ENCODE peak calls at places on chromosomes 13 and 19, in five cellular contexts. C, D, Z, S and H are unnamed samples.
A peak's percentile ranks its signal among the peaks of the same experiment; 100 is the strongest.

GRCh38 chr19:31139871-31140505 is 209.2 kb downstream of the TSHZ3 start:
- DNase-seq in C (no peak), D (no peak), Z (no peak), S (no peak), H (peak; percentile 13)

GRCh38 chr13:98301721-98302120 is 124.7 kb upstream of the RNF113B start:
- DNase-seq in C (peak; percentile 52), D (no peak), Z (no peak), S (no peak), H (peak; percentile 49)

GRCh38 chr19:10861118-10861651 is 10.2 kb upstream of the CARM1 start:
- DNase-seq in C (no peak), D (no peak), Z (no peak), S (no peak), H (peak; percentile 46)

GRCh38 chr19:5492813-5493409 is 37.7 kb downstream of the ZNRF4 start:
- DNase-seq in C (no peak), D (no peak), Z (no peak), S (no peak), H (no peak)

GRCh38 chr19:912181-913079 is 589 bp downstream of the R3HDM4 start:
- DNase-seq in C (no peak), D (no peak), Z (no peak), S (no peak), H (no peak)

GRCh38 chr13:74774252-74774651 is 640.0 kb upstream of the KLF12 start:
- DNase-seq in C (no peak), D (no peak), Z (no peak), S (no peak), H (no peak)

GRCh38 chr13:30743319-30744055 is 8.1 kb downstream of the ALOX5AP start:
- DNase-seq in C (peak; percentile 87), D (no peak), Z (no peak), S (no peak), H (peak; percentile 78)

GRCh38 chr13:91618315-91618714 is 219.9 kb downstream of the GPC5 start:
- DNase-seq in C (no peak), D (no peak), Z (no peak), S (no peak), H (no peak)

GRCh38 chr13:29905845-29906244 is 55.4 kb upstream of the UBL3 start:
- DNase-seq in C (no peak), D (no peak), Z (no peak), S (peak; percentile 13), H (peak; percentile 72)

GRCh38 chr13:46317120-46317519 is 69.9 kb downstream of the RUBCNL start:
- DNase-seq in C (no peak), D (no peak), Z (no peak), S (no peak), H (no peak)

GRCh38 chr13:91359071-91359470 is 11.6 kb downstream of the MIR17HG start:
- DNase-seq in C (no peak), D (no peak), Z (no peak), S (no peak), H (no peak)

GRCh38 chr13:31200636-31200970 is 828 bp downstream of the B3GLCT start:
- DNase-seq in C (peak; percentile 60), D (peak; percentile 66), Z (peak; percentile 66), S (peak; percentile 50), H (peak; percentile 46)

GRCh38 chr13:24050292-24050711 is 110.2 kb upstream of the SPATA13 start:
- DNase-seq in C (no peak), D (peak; percentile 70), Z (peak; percentile 42), S (no peak), H (peak; percentile 58)

GRCh38 chr13:112058519-112058873 is 8.5 kb upstream of the SOX1 start:
- DNase-seq in C (no peak), D (no peak), Z (no peak), S (no peak), H (no peak)

GRCh38 chr13:109509154-109509905 is 277.1 kb downstream of the IRS2 start:
- DNase-seq in C (peak; percentile 45), D (no peak), Z (no peak), S (no peak), H (no peak)

GRCh38 chr13:110757296-110757695 is 43.8 kb downstream of the ING1 start:
- DNase-seq in C (peak; percentile 73), D (no peak), Z (no peak), S (no peak), H (no peak)

GRCh38 chr13:113758651-113759524 is at the start of gene TMEM255B:
- DNase-seq in C (peak; percentile 92), D (peak; percentile 83), Z (peak; percentile 90), S (peak; percentile 79), H (peak; percentile 79)

GRCh38 chr13:48126944-48127814 is 32.3 kb upstream of the MED4 start:
- DNase-seq in C (no peak), D (no peak), Z (peak; percentile 76), S (no peak), H (peak; percentile 39)

GRCh38 chr13:78660130-78660857 is 1.3 kb upstream of the OBI1 start:
- DNase-seq in C (peak; percentile 43), D (no peak), Z (no peak), S (no peak), H (peak; percentile 11)

GRCh38 chr13:51000058-51000457 is 90.5 kb downstream of the RNASEH2B start:
- DNase-seq in C (no peak), D (no peak), Z (no peak), S (no peak), H (no peak)

GRCh38 chr13:50255639-50256038 is 240.4 kb downstream of the KCNRG start:
- DNase-seq in C (no peak), D (no peak), Z (no peak), S (no peak), H (no peak)

GRCh38 chr19:9538183-9539058 is at the start of gene ZNF426:
- DNase-seq in C (peak; percentile 71), D (peak; percentile 82), Z (peak; percentile 87), S (peak; percentile 74), H (peak; percentile 57)

GRCh38 chr13:70732611-70733010 is 624.4 kb upstream of the KLHL1 start:
- DNase-seq in C (no peak), D (no peak), Z (no peak), S (no peak), H (no peak)

GRCh38 chr13:99959127-99959529 is 12.4 kb downstream of the ZIC5 start:
- DNase-seq in C (no peak), D (no peak), Z (no peak), S (no peak), H (no peak)

GRCh38 chr13:74867460-74867859 is 614.5 kb downstream of the TBC1D4 start:
- DNase-seq in C (no peak), D (no peak), Z (no peak), S (no peak), H (no peak)

GRCh38 chr13:65966991-65967451 is 1263.1 kb downstream of the PCDH9 start:
- DNase-seq in C (no peak), D (no peak), Z (no peak), S (no peak), H (peak; percentile 2)

GRCh38 chr19:32599258-32599657 is 18.3 kb downstream of the PDCD5 start:
- DNase-seq in C (no peak), D (no peak), Z (no peak), S (no peak), H (no peak)

GRCh38 chr13:93942016-93942415 is 537.5 kb downstream of the DCT start:
- DNase-seq in C (no peak), D (no peak), Z (no peak), S (no peak), H (no peak)

GRCh38 chr13:105414639-105415038 is 1120.8 kb downstream of the EFNB2 start:
- DNase-seq in C (no peak), D (no peak), Z (no peak), S (no peak), H (no peak)

GRCh38 chr13:114107686-114108081 is 24.7 kb downstream of the RASA3 start:
- DNase-seq in C (no peak), D (peak; percentile 36), Z (peak; percentile 67), S (no peak), H (peak; percentile 29)

GRCh38 chr19:53906211-53907192 is 2.6 kb upstream of the CACNG7 start:
- DNase-seq in C (no peak), D (no peak), Z (peak; percentile 59), S (peak; percentile 15), H (no peak)
- H3K4me3 ChIP-seq in C (no peak overlapping the region), D (no peak overlapping the region), Z (no peak overlapping the region), S (no peak overlapping the region), H (no peak overlapping the region)

GRCh38 chr19:49651871-49652722 is 10.1 kb downstream of the SCAF1 start:
- DNase-seq in C (no peak), D (no peak), Z (no peak), S (no peak), H (no peak)
- H3K36me3 ChIP-seq in C (peaks cover 89% of the 10 kb centered on the region), D (peaks cover 16% of the 10 kb centered on the region), Z (peaks cover 61% of the 10 kb centered on the region), S (peaks cover 18% of the 10 kb centered on the region), H (peaks cover 76% of the 10 kb centered on the region)

GRCh38 chr13:44398606-44399005 is 25.0 kb downstream of the SERP2 start:
- DNase-seq in C (no peak), D (no peak), Z (no peak), S (no peak), H (no peak)

GRCh38 chr13:44394649-44395048 is 21.0 kb downstream of the SERP2 start:
- DNase-seq in C (no peak), D (no peak), Z (no peak), S (no peak), H (no peak)

GRCh38 chr13:44396963-44397580 is 23.4 kb downstream of the SERP2 start:
- DNase-seq in C (no peak), D (no peak), Z (peak; percentile 51), S (no peak), H (no peak)

GRCh38 chr13:44397766-44398223 is 24.2 kb downstream of the SERP2 start:
- DNase-seq in C (no peak), D (no peak), Z (no peak), S (no peak), H (no peak)

GRCh38 chr13:44396295-44396962 is 22.8 kb downstream of the SERP2 start:
- DNase-seq in C (no peak), D (no peak), Z (no peak), S (no peak), H (no peak)
- H3K4me3 ChIP-seq in C (no peak overlapping the region), D (no peak overlapping the region), Z (no peak overlapping the region), S (no peak overlapping the region), H (no peak overlapping the region)

GRCh38 chr19:16605552-16605951 is 22.5 kb downstream of the MED26 start:
- DNase-seq in C (no peak), D (no peak), Z (no peak), S (no peak), H (no peak)

GRCh38 chr19:16605115-16605514 is 22.9 kb downstream of the MED26 start:
- DNase-seq in C (no peak), D (no peak), Z (no peak), S (no peak), H (no peak)

GRCh38 chr19:16603090-16603489 is 24.9 kb downstream of the MED26 start:
- DNase-seq in C (no peak), D (no peak), Z (no peak), S (no peak), H (no peak)

GRCh38 chr19:16601378-16602052 is 26.5 kb downstream of the MED26 start:
- DNase-seq in C (no peak), D (no peak), Z (no peak), S (no peak), H (no peak)

DNA sequence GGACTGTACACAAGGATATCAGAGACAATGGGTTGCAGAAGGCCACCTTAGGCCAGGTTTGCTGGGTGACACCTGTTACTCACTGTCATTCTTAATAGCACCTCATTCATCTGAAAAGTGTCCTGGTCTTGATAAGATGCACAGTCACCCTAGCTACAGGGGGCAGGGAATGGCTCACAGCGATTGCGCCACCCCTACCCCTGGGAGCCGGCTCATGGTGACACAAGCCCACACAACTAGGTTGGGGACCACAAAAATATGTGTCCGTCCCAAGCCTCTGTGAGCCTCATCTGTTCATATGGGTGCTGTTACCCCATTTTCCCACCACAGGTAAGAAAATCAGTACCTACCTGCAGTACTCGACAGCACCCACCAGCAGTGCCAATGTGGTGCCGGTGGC is 23.4 kb downstream of the MED26 start:
- DNase-seq in C (no peak), D (no peak), Z (no peak), S (no peak), H (no peak)
- H3K36me3 ChIP-seq in C (peaks cover 21% of the 10 kb centered on the region), D (no peaks in the 10 kb centered on the region), Z (no peaks in the 10 kb centered on the region), S (no peaks in the 10 kb centered on the region), H (peaks cover 6% of the 10 kb centered on the region)